ENCODE peak calls at places on chromosomes 5 and 9, in nine cellular contexts. Q, U, K, X, G, C, O, J and P are unnamed samples.

GRCh38 chr5:1027631-1028441 is 19.2 kb downstream of the NKD2 start:
- DNase-seq in Q (no peak), U (no peak), K (peak; percentile 10), X (peak; percentile 64), G (no peak), C (no peak), O (no peak), J (no peak), P (no peak)

GRCh38 chr5:133244242-133244641 is 192.4 kb downstream of the HSPA4 start:
- DNase-seq in Q (no peak), U (peak; percentile 42), K (no peak), X (no peak), G (no peak), C (no peak), O (no peak), J (no peak), P (no peak)

GRCh38 chr5:126477281-126477680 is 54.1 kb downstream of the GRAMD2B start:
- DNase-seq in Q (no peak), U (peak; percentile 45), K (no peak), X (no peak), G (no peak), C (no peak), O (no peak), J (no peak), P (no peak)

GRCh38 chr9:81535542-81536241 is 153.7 kb downstream of the TLE1 start:
- DNase-seq in Q (no peak), U (peak; percentile 95), K (no peak), X (no peak), G (no peak), C (no peak), O (no peak), J (no peak), P (no peak)

GRCh38 chr9:128146591-128147120 is 2.6 kb upstream of the LCN2 start:
- DNase-seq in Q (no peak), U (no peak), K (no peak), X (no peak), G (no peak), C (no peak), O (no peak), J (no peak), P (no peak)

GRCh38 chr5:132474881-132475511 is 15.6 kb downstream of the IRF1 start:
- DNase-seq in Q (no peak), U (no peak), K (no peak), X (no peak), G (no peak), C (no peak), O (no peak), J (no peak), P (no peak)

GRCh38 chr9:27303219-27303618 is 6.3 kb upstream of the EQTN start:
- DNase-seq in Q (no peak), U (peak; percentile 9), K (peak; percentile 17), X (no peak), G (no peak), C (peak; percentile 23), O (no peak), J (no peak), P (no peak)

GRCh38 chr5:123438244-123438643 is 15.0 kb upstream of the CEP120 start:
- DNase-seq in Q (no peak), U (no peak), K (no peak), X (no peak), G (no peak), C (no peak), O (no peak), J (no peak), P (no peak)

GRCh38 chr9:37856551-37856950 is 47.4 kb downstream of the SLC25A51 start:
- DNase-seq in Q (no peak), U (no peak), K (no peak), X (no peak), G (no peak), C (no peak), O (no peak), J (no peak), P (no peak)

GRCh38 chr9:82209797-82210470 is 221.4 kb downstream of the SPATA31D1 start:
- DNase-seq in Q (no peak), U (no peak), K (no peak), X (no peak), G (no peak), C (no peak), O (no peak), J (no peak), P (no peak)

GRCh38 chr5:148687427-148687826 is 33.1 kb upstream of the HTR4 start:
- DNase-seq in Q (no peak), U (peak; percentile 55), K (peak; percentile 50), X (no peak), G (no peak), C (no peak), O (peak; percentile 22), J (no peak), P (no peak)

GRCh38 chr9:70110194-70111041 is 66.8 kb downstream of the MAMDC2 start:
- DNase-seq in Q (no peak), U (peak; percentile 45), K (no peak), X (no peak), G (peak; percentile 18), C (no peak), O (no peak), J (peak; percentile 53), P (no peak)

GRCh38 chr5:150500328-150500841 is 7.5 kb upstream of the NDST1 start:
- DNase-seq in Q (no peak), U (no peak), K (no peak), X (no peak), G (no peak), C (no peak), O (no peak), J (no peak), P (no peak)

GRCh38 chr5:150070277-150070638 is 16.1 kb downstream of the CSF1R start:
- DNase-seq in Q (no peak), U (no peak), K (peak; percentile 25), X (no peak), G (no peak), C (no peak), O (no peak), J (no peak), P (no peak)

GRCh38 chr9:101738566-101739183 is at the start of gene GRIN3A:
- DNase-seq in Q (peak; percentile 22), U (no peak), K (peak; percentile 63), X (no peak), G (no peak), C (peak; percentile 18), O (no peak), J (no peak), P (peak; percentile 73)

GRCh38 chr5:32753051-32753450 is 41.9 kb downstream of the NPR3 start:
- DNase-seq in Q (no peak), U (peak; percentile 60), K (no peak), X (no peak), G (no peak), C (no peak), O (no peak), J (peak; percentile 20), P (no peak)

GRCh38 chr5:149133795-149134777 is 7.2 kb upstream of the ABLIM3 start:
- DNase-seq in Q (no peak), U (peak; percentile 90), K (no peak), X (no peak), G (no peak), C (no peak), O (no peak), J (peak; percentile 96), P (no peak)

GRCh38 chr9:30349526-30350513 is 2034.6 kb upstream of the ACO1 start:
- DNase-seq in Q (no peak), U (no peak), K (no peak), X (no peak), G (no peak), C (no peak), O (no peak), J (no peak), P (no peak)

GRCh38 chr9:83509372-83509771 is 28.8 kb downstream of the FRMD3 start:
- DNase-seq in Q (no peak), U (peak; percentile 1), K (no peak), X (no peak), G (no peak), C (no peak), O (no peak), J (peak; percentile 54), P (no peak)

GRCh38 chr5:34991486-34992238 is 56.1 kb downstream of the AGXT2 start:
- DNase-seq in Q (no peak), U (peak; percentile 74), K (no peak), X (no peak), G (no peak), C (no peak), O (no peak), J (no peak), P (no peak)

GRCh38 chr5:60703944-60704343 is 4.0 kb upstream of the DEPDC1B start:
- DNase-seq in Q (no peak), U (no peak), K (no peak), X (no peak), G (no peak), C (no peak), O (no peak), J (no peak), P (no peak)

GRCh38 chr5:32298056-32298420 is 14.7 kb downstream of the MTMR12 start:
- DNase-seq in Q (no peak), U (no peak), K (no peak), X (no peak), G (no peak), C (no peak), O (no peak), J (no peak), P (peak; percentile 21)

GRCh38 chr9:113625456-113625855 is 161.9 kb downstream of the RGS3 start:
- DNase-seq in Q (no peak), U (no peak), K (no peak), X (no peak), G (no peak), C (no peak), O (no peak), J (no peak), P (no peak)

GRCh38 chr5:142215915-142216681 is 107.5 kb downstream of the NDFIP1 start:
- DNase-seq in Q (no peak), U (peak; percentile 98), K (no peak), X (no peak), G (peak; percentile 7), C (peak; percentile 68), O (peak; percentile 14), J (peak; percentile 89), P (peak; percentile 10)

GRCh38 chr5:160341309-160341874 is 29.0 kb upstream of the CCNJL start:
- DNase-seq in Q (no peak), U (no peak), K (no peak), X (no peak), G (no peak), C (no peak), O (no peak), J (no peak), P (no peak)

GRCh38 chr5:145531038-145531734 is 304.0 kb downstream of the PRELID2 start:
- DNase-seq in Q (no peak), U (peak; percentile 82), K (no peak), X (no peak), G (no peak), C (peak; percentile 68), O (no peak), J (peak; percentile 64), P (no peak)

GRCh38 chr5:139698461-139699146 is 50.5 kb downstream of the CXXC5 start:
- DNase-seq in Q (peak; percentile 73), U (peak; percentile 62), K (peak; percentile 93), X (no peak), G (peak; percentile 89), C (peak; percentile 82), O (peak; percentile 56), J (peak; percentile 81), P (peak; percentile 87)

GRCh38 chr5:19497229-19497815 is 490.7 kb downstream of the CDH18 start:
- DNase-seq in Q (no peak), U (no peak), K (no peak), X (no peak), G (no peak), C (no peak), O (peak; percentile 66), J (no peak), P (no peak)

GRCh38 chr5:167785896-167786295 is 505.5 kb upstream of the WWC1 start:
- DNase-seq in Q (no peak), U (no peak), K (no peak), X (no peak), G (no peak), C (no peak), O (peak; percentile 46), J (no peak), P (no peak)

GRCh38 chr5:134874831-134875655 is 872 bp downstream of the TXNDC15 start:
- DNase-seq in Q (peak; percentile 59), U (peak; percentile 92), K (no peak), X (no peak), G (peak; percentile 87), C (peak; percentile 58), O (peak; percentile 80), J (peak; percentile 81), P (peak; percentile 82)

GRCh38 chr5:130692766-130693165 is 472.3 kb downstream of the HINT1 start:
- DNase-seq in Q (no peak), U (peak; percentile 6), K (no peak), X (no peak), G (no peak), C (no peak), O (no peak), J (no peak), P (no peak)